ENCODE peak calls at places on chromosomes 7 and 10, in eight cellular contexts. P, B, G, A, H, Z, X and Y are unnamed samples.

GRCh38 chr7:44043902-44044301 is 600 bp upstream of the DBNL start:
- DNase-seq in P (no peak), B (no peak), G (no peak), A (no peak), H (no peak), Z (no peak), X (no peak), Y (no peak)

GRCh38 chr7:84271550-84271949 is 77.0 kb upstream of the SEMA3A start:
- DNase-seq in P (no peak), B (no peak), G (no peak), A (no peak), H (no peak), Z (no peak), X (no peak), Y (no peak)

GRCh38 chr7:74587435-74588126 is 69.9 kb upstream of the GTF2I start:
- DNase-seq in P (peak; percentile 83), B (peak; percentile 84), G (peak; percentile 89), A (no peak), H (no peak), Z (peak; percentile 93), X (peak; percentile 79), Y (peak; percentile 95)

GRCh38 chr7:70925411-70926115 is 206.4 kb upstream of the GALNT17 start:
- DNase-seq in P (no peak), B (no peak), G (no peak), A (no peak), H (no peak), Z (peak; percentile 18), X (no peak), Y (no peak)

GRCh38 chr7:43491984-43492383 is 90.9 kb upstream of the STK17A start:
- DNase-seq in P (peak; percentile 81), B (no peak), G (no peak), A (no peak), H (peak; percentile 28), Z (no peak), X (peak; percentile 80), Y (no peak)

GRCh38 chr7:114533151-114533550 is 118.5 kb downstream of the FOXP2 start:
- DNase-seq in P (no peak), B (no peak), G (no peak), A (no peak), H (no peak), Z (no peak), X (no peak), Y (no peak)

GRCh38 chr7:112938895-112939588 is 147.6 kb downstream of the GPR85 start:
- DNase-seq in P (no peak), B (peak; percentile 55), G (peak; percentile 42), A (peak; percentile 35), H (peak; percentile 5), Z (peak; percentile 81), X (no peak), Y (peak; percentile 47)

GRCh38 chr7:31633894-31634494 is 53.0 kb upstream of the PPP1R17 start:
- DNase-seq in P (peak; percentile 80), B (no peak), G (peak; percentile 70), A (no peak), H (peak; percentile 56), Z (peak; percentile 83), X (peak; percentile 48), Y (peak; percentile 25)

GRCh38 chr7:105654994-105655900 is 74.0 kb upstream of the EFCAB10 start:
- DNase-seq in P (peak; percentile 44), B (no peak), G (no peak), A (no peak), H (no peak), Z (peak; percentile 66), X (peak; percentile 24), Y (peak; percentile 76)

DNA sequence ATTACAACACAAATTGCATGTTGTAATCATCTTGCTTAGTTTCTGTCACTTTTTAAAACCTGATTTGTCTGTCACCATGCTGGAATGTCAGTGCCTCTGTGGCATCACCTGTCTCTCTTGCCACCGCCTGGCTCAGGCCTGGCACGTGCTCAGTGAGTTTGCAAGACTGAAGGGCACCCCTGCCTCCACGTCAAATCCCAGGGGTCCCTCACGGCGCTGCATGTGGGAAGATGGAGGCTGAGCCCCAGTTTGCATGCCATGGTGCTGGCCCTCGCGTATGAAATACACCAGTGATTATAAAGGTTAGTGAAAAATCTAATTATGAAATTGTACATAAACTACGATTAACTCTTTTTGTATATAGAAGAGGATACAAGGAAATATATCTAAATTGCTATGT is 51.9 kb upstream of the VIPR2 start:
- DNase-seq in P (no peak), B (no peak), G (no peak), A (no peak), H (no peak), Z (no peak), X (no peak), Y (no peak)
- H3K9me3 ChIP-seq in P (no peaks in the 10 kb centered on the region), B (no peaks in the 10 kb centered on the region), G (no peaks in the 10 kb centered on the region), A (no peaks in the 10 kb centered on the region), H (no peaks in the 10 kb centered on the region), Z (no peaks in the 10 kb centered on the region), X (peaks cover 6% of the 10 kb centered on the region), Y (no peaks in the 10 kb centered on the region)

DNA sequence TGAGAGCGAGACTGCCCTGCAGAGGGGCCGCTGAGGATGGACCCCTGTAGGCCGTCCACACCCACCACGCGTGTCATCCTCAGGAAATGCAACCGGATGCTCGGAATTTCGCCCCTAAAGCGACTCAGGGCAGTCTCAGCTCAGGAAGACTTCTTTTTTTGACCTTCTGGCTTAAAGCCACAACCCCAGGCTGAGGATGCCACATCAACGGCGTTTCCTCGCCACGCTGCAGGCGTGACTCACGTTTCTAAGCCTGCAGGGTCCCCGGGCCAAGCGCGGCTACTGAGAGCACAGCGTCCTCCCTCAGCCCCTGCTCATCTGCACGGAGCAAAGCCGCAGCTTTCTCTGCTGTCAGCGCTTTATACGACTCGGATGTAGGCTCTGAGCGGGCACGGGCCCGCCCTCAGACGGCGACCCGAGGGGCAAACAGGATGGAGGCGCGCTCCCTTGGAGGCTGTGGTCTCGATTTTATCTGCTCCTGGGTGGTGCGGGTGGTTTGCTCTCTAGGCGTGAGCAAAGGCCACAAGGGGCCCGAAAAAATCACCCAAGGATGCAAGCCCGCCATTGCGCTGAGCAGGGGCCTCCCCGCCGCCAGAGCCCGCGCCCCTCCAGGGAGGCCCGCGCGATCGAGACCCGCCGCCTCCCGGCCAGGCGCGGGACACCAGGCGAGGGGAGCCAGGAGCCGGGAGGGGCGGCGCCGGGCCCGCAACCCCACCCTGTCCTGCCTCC is 726 bp upstream of the INSIG1 start:
- DNase-seq in P (peak; percentile 62), B (peak; percentile 78), G (peak; percentile 57), A (peak; percentile 92), H (no peak), Z (peak; percentile 49), X (peak; percentile 68), Y (peak; percentile 51)
- TF ChIP-seq CTCF in P (no peak), B (peak; percentile 52), G (no peak), A (peak; percentile 32), H (no peak), Z (no peak), X (no peak), Y (no peak)

DNA sequence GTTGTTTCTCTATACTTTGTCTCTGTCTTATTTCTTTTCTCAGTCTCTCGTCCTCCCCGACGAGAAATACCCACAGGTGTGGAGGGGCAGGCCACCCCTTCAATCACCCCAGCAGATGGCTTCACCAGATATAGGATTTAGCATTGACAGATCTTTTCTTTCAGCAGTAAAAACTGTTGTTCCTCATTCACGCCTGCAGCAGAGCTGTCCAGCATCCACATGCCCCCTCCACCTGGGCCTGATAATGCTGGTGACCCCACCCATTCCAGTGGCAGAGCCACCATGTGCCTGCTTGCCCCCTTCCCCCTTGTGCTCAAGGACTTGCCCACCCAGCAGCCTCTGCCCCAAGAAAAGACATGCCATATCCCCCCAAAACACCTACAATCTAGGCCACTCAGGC is 15.5 kb downstream of the FRG2B start:
- DNase-seq in P (no peak), B (no peak), G (no peak), A (no peak), H (no peak), Z (no peak), X (no peak), Y (no peak)
- H3K9me3 ChIP-seq in P (no peaks in the 10 kb centered on the region), B (no peaks in the 10 kb centered on the region), G (no peaks in the 10 kb centered on the region), A (no peaks in the 10 kb centered on the region), H (no peaks in the 10 kb centered on the region), Z (no peaks in the 10 kb centered on the region), X (no peaks in the 10 kb centered on the region), Y (no peaks in the 10 kb centered on the region)

GRCh38 chr7:66075590-66076458 is at the start of gene ASL:
- DNase-seq in P (peak; percentile 94), B (peak; percentile 96), G (peak; percentile 95), A (peak; percentile 84), H (peak; percentile 83), Z (peak; percentile 97), X (peak; percentile 88), Y (peak; percentile 98)
- TF ChIP-seq CTCF in P (no peak), B (no peak), G (no peak), A (no peak), H (peak; percentile 7), Z (peak; percentile 13), X (no peak), Y (no peak)

GRCh38 chr7:131961281-131961680 is 404.9 kb upstream of the PODXL start:
- DNase-seq in P (peak; percentile 7), B (no peak), G (no peak), A (no peak), H (no peak), Z (no peak), X (no peak), Y (no peak)
- H3K9me3 ChIP-seq in P (no peaks in the 10 kb centered on the region), B (no peaks in the 10 kb centered on the region), G (no peaks in the 10 kb centered on the region), A (no peaks in the 10 kb centered on the region), H (no peaks in the 10 kb centered on the region), Z (no peaks in the 10 kb centered on the region), X (no peaks in the 10 kb centered on the region), Y (no peaks in the 10 kb centered on the region)